ENCODE peak calls at places on chromosomes 3 and 15, in seven cellular contexts. One of them, this sample, is unnamed.

GRCh38 chr3:40731445-40731844 is 206.7 kb downstream of the ZNF621 start:
- DNase-seq in psoas muscle: no peak
- DNase-seq in gastrocnemius medialis: no peak
- DNase-seq in tibial artery: no peak
- DNase-seq in bronchial epithelial cell: no peak
- DNase-seq in neural progenitor cell: no peak
- DNase-seq in cardiac muscle cell: no peak
- DNase-seq in this sample: no peak

GRCh38 chr3:125240496-125240895 is 27.9 kb upstream of the SLC12A8 start:
- DNase-seq in bronchial epithelial cell: peak; percentile 16
- DNase-seq in psoas muscle: no peak
- DNase-seq in gastrocnemius medialis: no peak
- DNase-seq in cardiac muscle cell: peak; percentile 41
- DNase-seq in neural progenitor cell: no peak
- DNase-seq in tibial artery: no peak
- DNase-seq in this sample: no peak

GRCh38 chr3:114928989-114929620 is 218.0 kb downstream of the ZBTB20 start:
- DNase-seq in cardiac muscle cell: peak; percentile 2
- DNase-seq in psoas muscle: no peak
- DNase-seq in tibial artery: no peak
- DNase-seq in bronchial epithelial cell: peak; percentile 10
- DNase-seq in gastrocnemius medialis: no peak
- DNase-seq in neural progenitor cell: no peak
- DNase-seq in this sample: no peak

GRCh38 chr3:30368978-30369377 is 237.4 kb upstream of the TGFBR2 start:
- DNase-seq in tibial artery: no peak
- DNase-seq in cardiac muscle cell: peak; percentile 61
- DNase-seq in gastrocnemius medialis: no peak
- DNase-seq in psoas muscle: no peak
- DNase-seq in bronchial epithelial cell: peak; percentile 77
- DNase-seq in neural progenitor cell: no peak
- DNase-seq in this sample: no peak

GRCh38 chr3:195696632-195697278 is 24.0 kb upstream of the MUC20 start:
- DNase-seq in neural progenitor cell: peak; percentile 59
- DNase-seq in tibial artery: no peak
- DNase-seq in psoas muscle: no peak
- DNase-seq in cardiac muscle cell: no peak
- DNase-seq in gastrocnemius medialis: no peak
- DNase-seq in bronchial epithelial cell: no peak
- DNase-seq in this sample: no peak

GRCh38 chr3:30752961-30753360 is 141.5 kb downstream of the GADL1 start:
- DNase-seq in bronchial epithelial cell: peak; percentile 87
- DNase-seq in gastrocnemius medialis: no peak
- DNase-seq in tibial artery: no peak
- DNase-seq in neural progenitor cell: no peak
- DNase-seq in cardiac muscle cell: peak; percentile 74
- DNase-seq in psoas muscle: peak; percentile 31
- DNase-seq in this sample: no peak

GRCh38 chr3:38026856-38027255 is 2.6 kb downstream of the PLCD1 start:
- DNase-seq in neural progenitor cell: no peak
- DNase-seq in psoas muscle: no peak
- DNase-seq in cardiac muscle cell: no peak
- DNase-seq in gastrocnemius medialis: no peak
- DNase-seq in tibial artery: peak; percentile 41
- DNase-seq in bronchial epithelial cell: no peak
- DNase-seq in this sample: no peak

GRCh38 chr3:88075497-88075896 is 16.4 kb downstream of the ZNF654 start:
- DNase-seq in gastrocnemius medialis: no peak
- DNase-seq in tibial artery: no peak
- DNase-seq in bronchial epithelial cell: no peak
- DNase-seq in psoas muscle: no peak
- DNase-seq in neural progenitor cell: no peak
- DNase-seq in cardiac muscle cell: no peak
- DNase-seq in this sample: no peak

GRCh38 chr15:66573719-66574641 is 8.2 kb upstream of the LCTL start:
- DNase-seq in neural progenitor cell: no peak
- DNase-seq in bronchial epithelial cell: no peak
- DNase-seq in gastrocnemius medialis: no peak
- DNase-seq in tibial artery: no peak
- DNase-seq in psoas muscle: no peak
- DNase-seq in cardiac muscle cell: peak; percentile 68
- DNase-seq in this sample: no peak

GRCh38 chr3:64846009-64846408 is 158.2 kb upstream of the ADAMTS9 start:
- DNase-seq in tibial artery: no peak
- DNase-seq in gastrocnemius medialis: no peak
- DNase-seq in psoas muscle: no peak
- DNase-seq in cardiac muscle cell: no peak
- DNase-seq in bronchial epithelial cell: no peak
- DNase-seq in neural progenitor cell: no peak
- DNase-seq in this sample: no peak

GRCh38 chr3:40317061-40317676 is 7.7 kb downstream of the EIF1B start:
- DNase-seq in tibial artery: no peak
- DNase-seq in cardiac muscle cell: peak; percentile 81
- DNase-seq in bronchial epithelial cell: peak; percentile 62
- DNase-seq in psoas muscle: no peak
- DNase-seq in neural progenitor cell: peak; percentile 80
- DNase-seq in gastrocnemius medialis: no peak
- DNase-seq in this sample: no peak

GRCh38 chr3:21894459-21895083 is 143.6 kb upstream of the ZNF385D start:
- DNase-seq in neural progenitor cell: peak; percentile 20
- DNase-seq in bronchial epithelial cell: peak; percentile 36
- DNase-seq in cardiac muscle cell: peak; percentile 49
- DNase-seq in gastrocnemius medialis: no peak
- DNase-seq in psoas muscle: no peak
- DNase-seq in tibial artery: no peak
- DNase-seq in this sample: no peak

GRCh38 chr3:182979719-182980191 is 583 bp downstream of the DCUN1D1 start:
- DNase-seq in tibial artery: no peak
- DNase-seq in cardiac muscle cell: peak; percentile 20
- DNase-seq in gastrocnemius medialis: no peak
- DNase-seq in bronchial epithelial cell: peak; percentile 19
- DNase-seq in neural progenitor cell: peak; percentile 74
- DNase-seq in psoas muscle: no peak
- DNase-seq in this sample: peak; percentile 28

GRCh38 chr15:95559875-95560394 is 770.6 kb upstream of the NR2F2 start:
- DNase-seq in cardiac muscle cell: peak; percentile 92
- DNase-seq in neural progenitor cell: no peak
- DNase-seq in bronchial epithelial cell: peak; percentile 85
- DNase-seq in psoas muscle: no peak
- DNase-seq in gastrocnemius medialis: no peak
- DNase-seq in tibial artery: peak; percentile 76
- DNase-seq in this sample: peak; percentile 77

GRCh38 chr3:106570426-106570825 is 701.6 kb upstream of the CBLB start:
- DNase-seq in neural progenitor cell: no peak
- DNase-seq in psoas muscle: no peak
- DNase-seq in bronchial epithelial cell: peak; percentile 47
- DNase-seq in gastrocnemius medialis: no peak
- DNase-seq in tibial artery: no peak
- DNase-seq in cardiac muscle cell: no peak
- DNase-seq in this sample: no peak

GRCh38 chr15:101043911-101044624 is 124.9 kb downstream of the LRRK1 start:
- DNase-seq in psoas muscle: no peak
- DNase-seq in bronchial epithelial cell: no peak
- DNase-seq in tibial artery: peak; percentile 25
- DNase-seq in neural progenitor cell: no peak
- DNase-seq in gastrocnemius medialis: no peak
- DNase-seq in cardiac muscle cell: no peak
- DNase-seq in this sample: no peak

GRCh38 chr3:111069974-111070751 is 1.5 kb upstream of the NECTIN3 start:
- DNase-seq in bronchial epithelial cell: no peak
- DNase-seq in neural progenitor cell: peak; percentile 32
- DNase-seq in psoas muscle: peak; percentile 35
- DNase-seq in tibial artery: peak; percentile 69
- DNase-seq in gastrocnemius medialis: no peak
- DNase-seq in cardiac muscle cell: peak; percentile 18
- DNase-seq in this sample: no peak

GRCh38 chr3:111072016-111072891 is 638 bp downstream of the NECTIN3 start:
- DNase-seq in bronchial epithelial cell: peak; percentile 10
- DNase-seq in tibial artery: peak; percentile 68
- DNase-seq in psoas muscle: peak; percentile 45
- DNase-seq in neural progenitor cell: peak; percentile 64
- DNase-seq in cardiac muscle cell: peak; percentile 50
- DNase-seq in gastrocnemius medialis: no peak
- DNase-seq in this sample: peak; percentile 54

GRCh38 chr3:111070772-111071256 is 802 bp upstream of the NECTIN3 start:
- DNase-seq in tibial artery: peak; percentile 65
- DNase-seq in neural progenitor cell: no peak
- DNase-seq in psoas muscle: no peak
- DNase-seq in gastrocnemius medialis: no peak
- DNase-seq in bronchial epithelial cell: peak; percentile 41
- DNase-seq in cardiac muscle cell: no peak
- DNase-seq in this sample: peak; percentile 67

GRCh38 chr3:111071257-111072015 is at the start of gene NECTIN3:
- DNase-seq in tibial artery: peak; percentile 98
- DNase-seq in psoas muscle: peak; percentile 94
- DNase-seq in cardiac muscle cell: peak; percentile 99
- DNase-seq in bronchial epithelial cell: peak; percentile 86
- DNase-seq in gastrocnemius medialis: peak; percentile 81
- DNase-seq in neural progenitor cell: peak; percentile 95
- DNase-seq in this sample: peak; percentile 95

DNA sequence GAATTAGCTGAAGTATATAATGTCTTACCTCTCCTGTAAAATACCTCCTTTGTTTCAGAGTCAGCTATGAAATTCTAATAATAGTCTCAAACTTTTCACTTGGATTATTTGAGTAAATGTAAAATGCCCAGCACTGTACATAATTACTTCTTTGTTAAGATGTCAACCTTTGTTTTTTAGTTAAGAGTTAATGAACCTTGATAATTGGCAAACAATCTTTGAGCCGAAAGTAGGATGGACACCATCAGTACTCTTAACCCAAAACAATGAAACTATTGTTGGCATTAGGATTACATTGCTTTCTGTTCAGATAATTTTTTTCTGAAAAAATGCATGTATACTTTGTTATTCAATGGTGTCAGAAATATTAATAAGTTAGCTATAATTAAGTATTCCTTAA is 3.0 kb upstream of the NECTIN3 start:
- DNase-seq in psoas muscle: no peak
- DNase-seq in neural progenitor cell: peak; percentile 11
- DNase-seq in cardiac muscle cell: no peak
- DNase-seq in gastrocnemius medialis: no peak
- DNase-seq in bronchial epithelial cell: no peak
- DNase-seq in tibial artery: no peak
- DNase-seq in this sample: no peak
- H3K27me3 ChIP-seq in psoas muscle: no peaks in the 10 kb centered on the region
- H3K27me3 ChIP-seq in neural progenitor cell: no peaks in the 10 kb centered on the region
- H3K27me3 ChIP-seq in cardiac muscle cell: no peaks in the 10 kb centered on the region
- H3K27me3 ChIP-seq in gastrocnemius medialis: no peaks in the 10 kb centered on the region
- H3K27me3 ChIP-seq in bronchial epithelial cell: no peaks in the 10 kb centered on the region
- H3K27me3 ChIP-seq in tibial artery: no peaks in the 10 kb centered on the region
- H3K27me3 ChIP-seq in this sample: no peaks in the 10 kb centered on the region

DNA sequence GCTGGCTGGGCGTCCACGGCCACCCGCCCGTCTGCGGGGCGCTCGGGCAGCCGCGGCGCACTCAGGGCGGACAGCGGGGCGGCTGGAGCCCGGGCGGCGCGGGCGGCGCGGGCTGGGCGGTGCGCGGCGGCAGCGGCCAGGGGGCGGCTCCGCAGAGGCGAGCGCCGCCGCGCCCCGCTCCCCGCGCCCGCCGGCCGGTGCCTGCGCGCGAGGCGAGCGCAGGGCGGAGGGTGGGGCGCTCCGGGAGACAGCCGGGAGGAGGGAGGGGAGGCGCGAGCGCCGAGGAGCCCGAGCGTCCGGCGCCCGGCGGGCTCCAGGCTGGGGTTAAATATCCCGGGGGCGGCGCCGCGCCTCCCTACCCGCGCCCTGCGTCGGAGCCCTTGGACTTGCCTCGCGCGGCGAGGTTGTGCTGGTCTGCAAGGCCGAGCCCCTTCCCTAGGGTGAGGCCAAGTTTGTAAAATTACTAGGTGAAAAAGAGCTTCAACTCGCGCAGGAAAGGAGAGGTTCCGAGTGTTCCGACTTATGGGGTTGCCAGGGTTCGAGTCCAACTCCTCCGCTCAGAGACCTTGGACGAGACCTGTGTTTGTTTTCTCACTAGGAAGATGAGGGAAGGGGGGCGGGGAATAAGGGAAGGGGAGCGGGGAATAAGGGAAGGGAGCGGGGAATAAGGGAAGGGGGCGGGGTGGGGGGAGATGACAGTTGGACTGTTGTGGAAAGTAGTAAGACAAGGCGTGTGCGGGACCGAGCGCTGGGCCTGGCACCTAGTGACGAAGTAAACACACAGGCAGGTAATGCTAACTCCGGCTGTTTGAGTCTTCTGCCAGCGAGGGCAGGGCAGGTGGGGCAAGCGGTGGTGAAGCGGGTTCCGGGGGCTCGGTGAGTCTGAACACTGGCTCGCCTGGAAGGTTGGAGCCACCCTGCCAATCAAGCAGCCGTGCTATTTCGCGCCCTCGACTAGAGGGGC is at the start of gene TNFAIP8L3:
- DNase-seq in psoas muscle: peak; percentile 35
- DNase-seq in tibial artery: peak; percentile 75
- DNase-seq in gastrocnemius medialis: no peak
- DNase-seq in bronchial epithelial cell: no peak
- DNase-seq in neural progenitor cell: peak; percentile 65
- DNase-seq in cardiac muscle cell: peak; percentile 49
- DNase-seq in this sample: no peak
- H3K27me3 ChIP-seq in psoas muscle: no peaks in the 10 kb centered on the region
- H3K27me3 ChIP-seq in tibial artery: no peaks in the 10 kb centered on the region
- H3K27me3 ChIP-seq in gastrocnemius medialis: peaks cover 14% of the 10 kb centered on the region
- H3K27me3 ChIP-seq in bronchial epithelial cell: peaks cover 11% of the 10 kb centered on the region
- H3K27me3 ChIP-seq in neural progenitor cell: peaks cover 99% of the 10 kb centered on the region
- H3K27me3 ChIP-seq in cardiac muscle cell: peaks cover 93% of the 10 kb centered on the region
- H3K27me3 ChIP-seq in this sample: peaks cover 50% of the 10 kb centered on the region

DNA sequence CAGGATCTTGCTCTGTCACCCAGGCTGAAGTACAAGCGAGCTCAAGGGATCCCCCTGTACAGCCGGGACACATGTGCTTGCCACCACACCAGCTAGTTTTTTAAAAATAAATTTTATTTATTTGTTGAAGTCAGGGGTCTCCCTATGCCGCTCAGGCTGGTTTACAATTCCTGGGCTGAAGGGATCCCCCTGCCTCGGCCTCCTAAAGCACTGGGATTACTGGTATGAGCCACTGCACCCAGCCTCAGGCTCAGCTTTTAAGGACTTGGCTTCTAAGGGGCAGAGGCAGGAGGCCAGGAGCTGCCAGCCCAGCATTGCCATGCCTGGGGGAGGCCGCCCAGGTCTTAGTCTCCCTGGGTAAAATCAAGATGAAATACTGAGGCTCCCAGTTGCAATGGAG is 37.3 kb downstream of the HCN4 start:
- DNase-seq in bronchial epithelial cell: no peak
- DNase-seq in cardiac muscle cell: no peak
- DNase-seq in neural progenitor cell: no peak
- DNase-seq in gastrocnemius medialis: no peak
- DNase-seq in tibial artery: no peak
- DNase-seq in psoas muscle: no peak
- DNase-seq in this sample: no peak
- H3K27me3 ChIP-seq in bronchial epithelial cell: no peaks in the 10 kb centered on the region
- H3K27me3 ChIP-seq in cardiac muscle cell: no peaks in the 10 kb centered on the region
- H3K27me3 ChIP-seq in neural progenitor cell: no peaks in the 10 kb centered on the region
- H3K27me3 ChIP-seq in gastrocnemius medialis: no peaks in the 10 kb centered on the region
- H3K27me3 ChIP-seq in tibial artery: no peaks in the 10 kb centered on the region
- H3K27me3 ChIP-seq in psoas muscle: no peaks in the 10 kb centered on the region
- H3K27me3 ChIP-seq in this sample: no peaks in the 10 kb centered on the region

DNA sequence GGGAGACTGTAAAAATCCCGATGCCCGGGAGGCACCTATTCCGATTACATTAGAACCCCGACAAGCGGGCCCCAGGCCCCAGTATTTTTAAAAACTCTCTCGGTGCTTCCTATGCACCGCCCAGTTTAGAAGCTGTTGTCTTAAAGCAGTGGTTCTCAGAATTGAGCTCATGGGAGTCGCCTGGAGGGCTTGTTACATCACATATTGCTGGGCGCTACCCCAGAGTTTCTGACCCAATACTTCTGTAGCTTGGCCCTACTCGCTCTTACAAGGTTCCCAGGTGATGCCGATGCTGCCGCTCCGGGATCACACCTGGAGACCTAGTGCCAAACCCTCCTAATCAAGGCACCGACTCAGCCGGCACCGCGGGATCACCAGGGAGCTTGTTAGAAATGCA is 35.2 kb downstream of the CPN2 start:
- DNase-seq in cardiac muscle cell: peak; percentile 56
- DNase-seq in neural progenitor cell: no peak
- DNase-seq in tibial artery: no peak
- DNase-seq in bronchial epithelial cell: no peak
- DNase-seq in psoas muscle: no peak
- DNase-seq in gastrocnemius medialis: no peak
- DNase-seq in this sample: no peak
- H3K27me3 ChIP-seq in cardiac muscle cell: no peaks in the 10 kb centered on the region
- H3K27me3 ChIP-seq in neural progenitor cell: peaks cover 21% of the 10 kb centered on the region
- H3K27me3 ChIP-seq in tibial artery: no peaks in the 10 kb centered on the region
- H3K27me3 ChIP-seq in bronchial epithelial cell: peaks cover 4% of the 10 kb centered on the region
- H3K27me3 ChIP-seq in psoas muscle: no peaks in the 10 kb centered on the region
- H3K27me3 ChIP-seq in gastrocnemius medialis: peaks cover 19% of the 10 kb centered on the region
- H3K27me3 ChIP-seq in this sample: no peaks in the 10 kb centered on the region

This sample was measured in SJSA1.